ENCODE peak calls at places on chromosomes 13 and 19, in nine cellular contexts. One of them, this sample, is unnamed.
A peak's percentile ranks its signal among the peaks of the same experiment; 100 is the strongest.

GRCh38 chr13:29081036-29081435 is 260.9 kb downstream of the MTUS2 start:
- DNase-seq in HCT116: no peak
- DNase-seq in left lung: no peak
- DNase-seq in CD8-positive, alpha-beta T cell: no peak
- DNase-seq in Peyer's patch: no peak
- DNase-seq in ascending aorta: no peak
- DNase-seq in upper lobe of left lung: no peak
- DNase-seq in esophagus squamous epithelium: no peak
- DNase-seq in H1: no peak
- DNase-seq in this sample: no peak

GRCh38 chr13:105139380-105140285 is 1395.8 kb downstream of the EFNB2 start:
- DNase-seq in HCT116: peak; percentile 44
- DNase-seq in left lung: peak; percentile 66
- DNase-seq in CD8-positive, alpha-beta T cell: peak; percentile 53
- DNase-seq in Peyer's patch: no peak
- DNase-seq in ascending aorta: no peak
- DNase-seq in upper lobe of left lung: peak; percentile 68
- DNase-seq in esophagus squamous epithelium: peak; percentile 4
- DNase-seq in H1: no peak
- DNase-seq in this sample: peak; percentile 3

GRCh38 chr13:45879666-45880065 is 28.1 kb upstream of the SIAH3 start:
- DNase-seq in HCT116: peak; percentile 56
- DNase-seq in left lung: no peak
- DNase-seq in CD8-positive, alpha-beta T cell: no peak
- DNase-seq in Peyer's patch: no peak
- DNase-seq in ascending aorta: no peak
- DNase-seq in upper lobe of left lung: no peak
- DNase-seq in esophagus squamous epithelium: no peak
- DNase-seq in H1: no peak
- DNase-seq in this sample: peak; percentile 33

GRCh38 chr13:99796175-99796819 is 175.3 kb downstream of the ZIC5 start:
- DNase-seq in HCT116: no peak
- DNase-seq in left lung: no peak
- DNase-seq in CD8-positive, alpha-beta T cell: peak; percentile 15
- DNase-seq in Peyer's patch: no peak
- DNase-seq in ascending aorta: no peak
- DNase-seq in upper lobe of left lung: no peak
- DNase-seq in esophagus squamous epithelium: no peak
- DNase-seq in H1: no peak
- DNase-seq in this sample: peak; percentile 26

GRCh38 chr13:114145256-114145655 is 12.8 kb upstream of the RASA3 start:
- DNase-seq in HCT116: no peak
- DNase-seq in left lung: no peak
- DNase-seq in CD8-positive, alpha-beta T cell: no peak
- DNase-seq in Peyer's patch: peak; percentile 34
- DNase-seq in ascending aorta: no peak
- DNase-seq in upper lobe of left lung: no peak
- DNase-seq in esophagus squamous epithelium: no peak
- DNase-seq in H1: no peak
- DNase-seq in this sample: no peak

GRCh38 chr13:105220886-105221285 is 1314.6 kb downstream of the EFNB2 start:
- DNase-seq in HCT116: no peak
- DNase-seq in left lung: no peak
- DNase-seq in CD8-positive, alpha-beta T cell: no peak
- DNase-seq in Peyer's patch: no peak
- DNase-seq in ascending aorta: no peak
- DNase-seq in upper lobe of left lung: no peak
- DNase-seq in esophagus squamous epithelium: no peak
- DNase-seq in H1: no peak
- DNase-seq in this sample: peak; percentile 3

GRCh38 chr19:38971672-38972071 is 3.9 kb downstream of the FBXO17 start:
- DNase-seq in HCT116: no peak
- DNase-seq in left lung: no peak
- DNase-seq in CD8-positive, alpha-beta T cell: no peak
- DNase-seq in Peyer's patch: no peak
- DNase-seq in ascending aorta: no peak
- DNase-seq in upper lobe of left lung: no peak
- DNase-seq in esophagus squamous epithelium: no peak
- DNase-seq in H1: no peak
- DNase-seq in this sample: no peak

GRCh38 chr19:13881231-13881691 is 4.3 kb downstream of the NANOS3 start:
- DNase-seq in HCT116: no peak
- DNase-seq in left lung: no peak
- DNase-seq in CD8-positive, alpha-beta T cell: no peak
- DNase-seq in Peyer's patch: no peak
- DNase-seq in ascending aorta: no peak
- DNase-seq in upper lobe of left lung: no peak
- DNase-seq in esophagus squamous epithelium: no peak
- DNase-seq in H1: peak; percentile 38
- DNase-seq in this sample: no peak

GRCh38 chr19:3257071-3257470 is 32.6 kb downstream of the CELF5 start:
- DNase-seq in HCT116: no peak
- DNase-seq in left lung: no peak
- DNase-seq in CD8-positive, alpha-beta T cell: no peak
- DNase-seq in Peyer's patch: no peak
- DNase-seq in ascending aorta: no peak
- DNase-seq in upper lobe of left lung: no peak
- DNase-seq in esophagus squamous epithelium: no peak
- DNase-seq in H1: no peak
- DNase-seq in this sample: no peak

GRCh38 chr19:38551450-38551813 is 66.3 kb downstream of the MAP4K1 start:
- DNase-seq in HCT116: no peak
- DNase-seq in left lung: no peak
- DNase-seq in CD8-positive, alpha-beta T cell: no peak
- DNase-seq in Peyer's patch: no peak
- DNase-seq in ascending aorta: no peak
- DNase-seq in upper lobe of left lung: no peak
- DNase-seq in esophagus squamous epithelium: no peak
- DNase-seq in H1: no peak
- DNase-seq in this sample: no peak

GRCh38 chr13:111121421-111121820 is 6.3 kb downstream of the ARHGEF7 start:
- DNase-seq in HCT116: no peak
- DNase-seq in left lung: no peak
- DNase-seq in CD8-positive, alpha-beta T cell: no peak
- DNase-seq in Peyer's patch: no peak
- DNase-seq in ascending aorta: no peak
- DNase-seq in upper lobe of left lung: no peak
- DNase-seq in esophagus squamous epithelium: no peak
- DNase-seq in H1: no peak
- DNase-seq in this sample: no peak

GRCh38 chr13:71483733-71484132 is 383.3 kb downstream of the DACH1 start:
- DNase-seq in HCT116: no peak
- DNase-seq in left lung: no peak
- DNase-seq in CD8-positive, alpha-beta T cell: no peak
- DNase-seq in Peyer's patch: no peak
- DNase-seq in ascending aorta: no peak
- DNase-seq in upper lobe of left lung: no peak
- DNase-seq in esophagus squamous epithelium: no peak
- DNase-seq in H1: no peak
- DNase-seq in this sample: no peak

GRCh38 chr19:32387701-32388392 is 17.7 kb upstream of the DPY19L3 start:
- DNase-seq in HCT116: no peak
- DNase-seq in left lung: no peak
- DNase-seq in CD8-positive, alpha-beta T cell: no peak
- DNase-seq in Peyer's patch: peak; percentile 62
- DNase-seq in ascending aorta: no peak
- DNase-seq in upper lobe of left lung: no peak
- DNase-seq in esophagus squamous epithelium: no peak
- DNase-seq in H1: no peak
- DNase-seq in this sample: no peak

GRCh38 chr19:40217921-40218890 is at the start of gene TTC9B:
- DNase-seq in HCT116: no peak
- DNase-seq in left lung: no peak
- DNase-seq in CD8-positive, alpha-beta T cell: peak; percentile 59
- DNase-seq in Peyer's patch: no peak
- DNase-seq in ascending aorta: no peak
- DNase-seq in upper lobe of left lung: no peak
- DNase-seq in esophagus squamous epithelium: no peak
- DNase-seq in H1: peak; percentile 46
- DNase-seq in this sample: no peak

DNA sequence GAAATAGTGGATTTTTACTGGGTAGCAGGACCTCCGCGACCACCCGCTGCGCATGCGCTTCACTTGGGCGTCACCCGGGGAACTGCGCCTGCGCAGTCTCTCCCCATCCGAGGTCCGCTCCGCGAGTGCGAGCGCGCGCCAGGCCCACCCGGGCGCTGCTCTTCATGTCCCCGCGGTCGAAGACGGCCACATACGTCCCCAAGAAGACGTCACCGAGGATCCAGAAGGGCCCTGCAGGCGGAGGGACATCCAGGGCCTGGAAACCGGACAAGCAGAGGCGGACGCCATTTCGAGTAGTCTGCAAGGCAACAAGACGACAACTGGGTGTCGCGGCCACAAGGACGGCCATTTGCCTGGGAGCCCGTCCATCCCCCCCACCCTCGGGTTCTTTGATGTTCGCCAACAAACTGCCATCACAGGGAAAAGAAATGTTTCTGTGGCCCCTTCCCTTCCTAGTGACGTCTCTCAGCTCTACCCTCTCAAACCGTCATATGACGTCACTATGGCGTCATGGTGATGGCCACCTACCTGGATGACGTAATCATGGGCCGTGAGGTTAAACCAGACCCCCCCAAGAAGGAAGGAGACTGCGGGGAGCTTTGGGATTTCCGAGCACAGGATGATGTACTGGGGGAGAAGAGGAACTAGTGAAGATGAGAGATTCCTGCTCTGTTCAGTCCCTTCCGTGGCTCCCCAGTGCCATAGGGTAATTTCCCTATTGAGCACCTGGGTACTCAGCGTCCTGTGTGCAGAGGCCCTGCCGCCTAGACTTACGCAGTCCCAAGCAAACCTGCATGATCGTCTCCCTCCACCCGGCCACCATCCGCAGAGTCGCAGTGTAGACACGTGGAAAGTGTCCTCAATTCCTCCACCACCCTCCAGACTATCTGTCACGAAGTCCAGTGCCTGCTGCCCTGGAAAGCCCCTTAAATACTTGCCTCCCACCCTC is 6.7 kb downstream of the NAPSA start:
- DNase-seq in HCT116: no peak
- DNase-seq in left lung: peak; percentile 69
- DNase-seq in CD8-positive, alpha-beta T cell: peak; percentile 79
- DNase-seq in Peyer's patch: peak; percentile 70
- DNase-seq in ascending aorta: no peak
- DNase-seq in upper lobe of left lung: peak; percentile 61
- DNase-seq in esophagus squamous epithelium: no peak
- DNase-seq in H1: no peak
- DNase-seq in this sample: no peak
- H3K4me3 ChIP-seq in HCT116: no peak overlapping the region
- H3K4me3 ChIP-seq in left lung: peak overlapping the region; percentile 33
- H3K4me3 ChIP-seq in CD8-positive, alpha-beta T cell: peak overlapping the region; percentile 78
- H3K4me3 ChIP-seq in Peyer's patch: peak overlapping the region; percentile 47
- H3K4me3 ChIP-seq in ascending aorta: peak overlapping the region; percentile 50
- H3K4me3 ChIP-seq in upper lobe of left lung: no peak overlapping the region
- H3K4me3 ChIP-seq in esophagus squamous epithelium: peak overlapping the region; percentile 41
- H3K4me3 ChIP-seq in H1: no peak overlapping the region
- H3K4me3 ChIP-seq in this sample: peak overlapping the region; percentile 32

GRCh38 chr19:1250374-1251232 is 2.2 kb downstream of the MIDN start:
- DNase-seq in HCT116: no peak
- DNase-seq in left lung: peak; percentile 60
- DNase-seq in CD8-positive, alpha-beta T cell: peak; percentile 71
- DNase-seq in Peyer's patch: peak; percentile 68
- DNase-seq in ascending aorta: no peak
- DNase-seq in upper lobe of left lung: no peak
- DNase-seq in esophagus squamous epithelium: no peak
- DNase-seq in H1: no peak
- DNase-seq in this sample: no peak
- H3K27me3 ChIP-seq in HCT116: no peaks in the 10 kb centered on the region
- H3K27me3 ChIP-seq in left lung: no peaks in the 10 kb centered on the region
- H3K27me3 ChIP-seq in CD8-positive, alpha-beta T cell: no peaks in the 10 kb centered on the region
- H3K27me3 ChIP-seq in Peyer's patch: no peaks in the 10 kb centered on the region
- H3K27me3 ChIP-seq in ascending aorta: no peaks in the 10 kb centered on the region
- H3K27me3 ChIP-seq in upper lobe of left lung: no peaks in the 10 kb centered on the region
- H3K27me3 ChIP-seq in esophagus squamous epithelium: no peaks in the 10 kb centered on the region
- H3K27me3 ChIP-seq in H1: no peaks in the 10 kb centered on the region
- H3K27me3 ChIP-seq in this sample: no peaks in the 10 kb centered on the region

GRCh38 chr13:75960538-75960994 is 324.4 kb downstream of the LMO7 start:
- DNase-seq in HCT116: no peak
- DNase-seq in left lung: no peak
- DNase-seq in CD8-positive, alpha-beta T cell: no peak
- DNase-seq in Peyer's patch: no peak
- DNase-seq in ascending aorta: no peak
- DNase-seq in upper lobe of left lung: no peak
- DNase-seq in esophagus squamous epithelium: no peak
- DNase-seq in H1: no peak
- DNase-seq in this sample: no peak

GRCh38 chr13:75959861-75960481 is 323.8 kb downstream of the LMO7 start:
- DNase-seq in HCT116: no peak
- DNase-seq in left lung: no peak
- DNase-seq in CD8-positive, alpha-beta T cell: no peak
- DNase-seq in Peyer's patch: no peak
- DNase-seq in ascending aorta: no peak
- DNase-seq in upper lobe of left lung: no peak
- DNase-seq in esophagus squamous epithelium: no peak
- DNase-seq in H1: no peak
- DNase-seq in this sample: no peak

GRCh38 chr13:75963318-75963717 is 327.2 kb downstream of the LMO7 start:
- DNase-seq in HCT116: no peak
- DNase-seq in left lung: no peak
- DNase-seq in CD8-positive, alpha-beta T cell: no peak
- DNase-seq in Peyer's patch: no peak
- DNase-seq in ascending aorta: no peak
- DNase-seq in upper lobe of left lung: no peak
- DNase-seq in esophagus squamous epithelium: no peak
- DNase-seq in H1: no peak
- DNase-seq in this sample: peak; percentile 29

GRCh38 chr13:75961911-75962310 is 325.8 kb downstream of the LMO7 start:
- DNase-seq in HCT116: no peak
- DNase-seq in left lung: no peak
- DNase-seq in CD8-positive, alpha-beta T cell: no peak
- DNase-seq in Peyer's patch: no peak
- DNase-seq in ascending aorta: no peak
- DNase-seq in upper lobe of left lung: no peak
- DNase-seq in esophagus squamous epithelium: no peak
- DNase-seq in H1: no peak
- DNase-seq in this sample: no peak
- TF ChIP-seq CTCF in HCT116: no peak
- TF ChIP-seq CTCF in left lung: no peak
- TF ChIP-seq CTCF in CD8-positive, alpha-beta T cell: no peak
- TF ChIP-seq CTCF in Peyer's patch: no peak
- TF ChIP-seq CTCF in ascending aorta: no peak
- TF ChIP-seq CTCF in upper lobe of left lung: no peak
- TF ChIP-seq CTCF in esophagus squamous epithelium: no peak
- TF ChIP-seq CTCF in H1: no peak
- TF ChIP-seq CTCF in this sample: no peak

GRCh38 chr19:34932494-34932893 is 5.8 kb downstream of the ZNF30 start:
- DNase-seq in HCT116: no peak
- DNase-seq in left lung: no peak
- DNase-seq in CD8-positive, alpha-beta T cell: no peak
- DNase-seq in Peyer's patch: no peak
- DNase-seq in ascending aorta: no peak
- DNase-seq in upper lobe of left lung: no peak
- DNase-seq in esophagus squamous epithelium: no peak
- DNase-seq in H1: no peak
- DNase-seq in this sample: no peak

GRCh38 chr19:34925278-34925855 is 1.3 kb upstream of the ZNF30 start:
- DNase-seq in HCT116: no peak
- DNase-seq in left lung: no peak
- DNase-seq in CD8-positive, alpha-beta T cell: no peak
- DNase-seq in Peyer's patch: no peak
- DNase-seq in ascending aorta: no peak
- DNase-seq in upper lobe of left lung: no peak
- DNase-seq in esophagus squamous epithelium: no peak
- DNase-seq in H1: no peak
- DNase-seq in this sample: no peak

GRCh38 chr19:34926361-34926684 is 380 bp upstream of the ZNF30 start:
- DNase-seq in HCT116: no peak
- DNase-seq in left lung: no peak
- DNase-seq in CD8-positive, alpha-beta T cell: no peak
- DNase-seq in Peyer's patch: no peak
- DNase-seq in ascending aorta: no peak
- DNase-seq in upper lobe of left lung: no peak
- DNase-seq in esophagus squamous epithelium: no peak
- DNase-seq in H1: no peak
- DNase-seq in this sample: no peak

GRCh38 chr19:34926685-34927375 is at the start of gene ZNF30:
- DNase-seq in HCT116: peak; percentile 48
- DNase-seq in left lung: peak; percentile 92
- DNase-seq in CD8-positive, alpha-beta T cell: peak; percentile 75
- DNase-seq in Peyer's patch: peak; percentile 91
- DNase-seq in ascending aorta: peak; percentile 39
- DNase-seq in upper lobe of left lung: peak; percentile 93
- DNase-seq in esophagus squamous epithelium: peak; percentile 16
- DNase-seq in H1: peak; percentile 77
- DNase-seq in this sample: peak; percentile 73
- H3K4me3 ChIP-seq in HCT116: peak within 1 kb of the TSS; percentile 50
- H3K4me3 ChIP-seq in left lung: peak within 1 kb of the TSS; percentile 73
- H3K4me3 ChIP-seq in CD8-positive, alpha-beta T cell: peak within 1 kb of the TSS; percentile 62
- H3K4me3 ChIP-seq in Peyer's patch: peak within 1 kb of the TSS; percentile 64
- H3K4me3 ChIP-seq in ascending aorta: peak within 1 kb of the TSS; percentile 62
- H3K4me3 ChIP-seq in upper lobe of left lung: peak within 1 kb of the TSS; percentile 70
- H3K4me3 ChIP-seq in esophagus squamous epithelium: peak within 1 kb of the TSS; percentile 60
- H3K4me3 ChIP-seq in H1: peak within 1 kb of the TSS; percentile 88
- H3K4me3 ChIP-seq in this sample: peak within 1 kb of the TSS; percentile 49

This sample was measured in bronchial epithelial cell.